ENCODE peak calls at places on chromosomes 4 and X, in seven cellular contexts. J, W, Z, T, H, M and G are unnamed samples.

GRCh38 chrX:85020216-85020615 is 16.5 kb downstream of the APOOL start:
- DNase-seq in J (no peak), W (no peak), Z (no peak), T (no peak), H (no peak), M (no peak), G (no peak)

GRCh38 chr4:123526511-123526910 is 129.9 kb downstream of the SPRY1 start:
- DNase-seq in J (no peak), W (no peak), Z (no peak), T (no peak), H (no peak), M (no peak), G (no peak)

GRCh38 chr4:152700151-152700550 is 20.4 kb upstream of the TMEM154 start:
- DNase-seq in J (no peak), W (no peak), Z (no peak), T (no peak), H (no peak), M (no peak), G (no peak)

GRCh38 chr4:53962516-53963225 is 101.7 kb downstream of the CHIC2 start:
- DNase-seq in J (no peak), W (peak; percentile 43), Z (no peak), T (no peak), H (no peak), M (peak; percentile 13), G (peak; percentile 3)

GRCh38 chrX:41561045-41561444 is 113.9 kb downstream of the NYX start:
- DNase-seq in J (no peak), W (no peak), Z (peak; percentile 22), T (no peak), H (peak; percentile 49), M (no peak), G (peak; percentile 6)

GRCh38 chrX:153609917-153610833 is 11.2 kb upstream of the CCNQ start:
- DNase-seq in J (peak; percentile 69), W (peak; percentile 88), Z (peak; percentile 75), T (peak; percentile 84), H (peak; percentile 74), M (peak; percentile 94), G (peak; percentile 57)

GRCh38 chrX:29724316-29724715 is 491.0 kb upstream of the MAGEB2 start:
- DNase-seq in J (no peak), W (no peak), Z (no peak), T (no peak), H (no peak), M (no peak), G (no peak)

GRCh38 chr4:151561551-151562256 is 152.7 kb downstream of the FHIP1A start:
- DNase-seq in J (no peak), W (no peak), Z (no peak), T (no peak), H (no peak), M (no peak), G (no peak)

GRCh38 chr4:95510877-95511276 is 37.9 kb downstream of the UNC5C start:
- DNase-seq in J (no peak), W (no peak), Z (no peak), T (no peak), H (no peak), M (no peak), G (no peak)

GRCh38 chr4:106587558-106587957 is 219.0 kb upstream of the GIMD1 start:
- DNase-seq in J (no peak), W (no peak), Z (no peak), T (no peak), H (peak; percentile 9), M (no peak), G (no peak)

GRCh38 chr4:85724801-85725548 is 250.0 kb downstream of the ARHGAP24 start:
- DNase-seq in J (no peak), W (no peak), Z (no peak), T (no peak), H (no peak), M (no peak), G (no peak)

GRCh38 chr4:181710143-181710542 is 533.1 kb upstream of the TENM3 start:
- DNase-seq in J (no peak), W (no peak), Z (no peak), T (no peak), H (no peak), M (no peak), G (no peak)

GRCh38 chr4:139153411-139154133 is 23.4 kb downstream of the ELF2 start:
- DNase-seq in J (no peak), W (no peak), Z (no peak), T (no peak), H (no peak), M (no peak), G (no peak)

GRCh38 chr4:81652069-81652478 is 180.4 kb upstream of the RASGEF1B start:
- DNase-seq in J (no peak), W (no peak), Z (no peak), T (no peak), H (no peak), M (no peak), G (no peak)

GRCh38 chr4:107712236-107712635 is 7.8 kb downstream of the PAPSS1 start:
- DNase-seq in J (no peak), W (no peak), Z (no peak), T (no peak), H (no peak), M (no peak), G (no peak)

GRCh38 chr4:113821851-113822250 is 60.3 kb upstream of the CAMK2D start:
- DNase-seq in J (no peak), W (no peak), Z (no peak), T (no peak), H (no peak), M (no peak), G (no peak)

GRCh38 chr4:78951862-78952472 is 12.7 kb upstream of the PAQR3 start:
- DNase-seq in J (no peak), W (peak; percentile 30), Z (no peak), T (no peak), H (peak; percentile 40), M (no peak), G (no peak)

GRCh38 chr4:124953059-124953850 is 240.7 kb upstream of the ANKRD50 start:
- DNase-seq in J (no peak), W (no peak), Z (no peak), T (no peak), H (no peak), M (no peak), G (no peak)

GRCh38 chr4:118941799-118942198 is 53.1 kb downstream of the SYNPO2 start:
- DNase-seq in J (no peak), W (no peak), Z (no peak), T (peak; percentile 56), H (no peak), M (no peak), G (no peak)

GRCh38 chr4:109395694-109396093 is 37.9 kb upstream of the SEC24B start:
- DNase-seq in J (no peak), W (no peak), Z (no peak), T (no peak), H (no peak), M (no peak), G (no peak)

GRCh38 chr4:73213917-73214663 is 44.5 kb downstream of the ANKRD17 start:
- DNase-seq in J (no peak), W (no peak), Z (no peak), T (no peak), H (no peak), M (no peak), G (no peak)

GRCh38 chr4:170589597-170590191 is 499.9 kb upstream of the AADAT start:
- DNase-seq in J (no peak), W (peak; percentile 41), Z (no peak), T (no peak), H (peak; percentile 31), M (no peak), G (no peak)

GRCh38 chr4:146104541-146104940 is 71.0 kb upstream of the LSM6 start:
- DNase-seq in J (no peak), W (no peak), Z (no peak), T (no peak), H (no peak), M (no peak), G (no peak)

GRCh38 chr4:183164963-183165362 is 65.9 kb downstream of the WWC2 start:
- DNase-seq in J (no peak), W (no peak), Z (no peak), T (no peak), H (no peak), M (no peak), G (no peak)

GRCh38 chr4:180557348-180557747 is 1685.9 kb upstream of the TENM3 start:
- DNase-seq in J (no peak), W (peak; percentile 15), Z (no peak), T (no peak), H (no peak), M (no peak), G (no peak)
- TF ChIP-seq CTCF in J (no peak), W (peak; percentile 45), Z (no peak), T (no peak), H (no peak), M (no peak), G (no peak)

DNA sequence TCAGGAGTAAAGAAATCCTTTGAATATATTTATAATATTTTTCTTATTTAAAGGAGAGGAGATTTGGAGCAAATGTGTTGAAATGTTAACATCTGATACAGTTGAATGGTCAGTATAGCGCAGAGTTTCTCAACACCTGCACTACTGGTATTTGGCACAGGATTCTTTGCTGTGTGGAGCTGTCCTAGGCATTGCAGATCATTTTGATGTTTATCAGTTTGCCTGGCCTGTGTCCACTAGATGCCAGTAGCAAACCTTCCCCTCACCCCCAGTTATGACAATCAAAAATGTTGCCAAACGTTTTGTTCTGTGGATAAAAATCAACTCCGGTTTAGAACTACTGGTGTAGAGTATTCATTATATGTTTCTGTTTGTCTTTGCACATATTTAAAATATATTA is 765.3 kb upstream of the SLIT2 start:
- DNase-seq in J (no peak), W (peak; percentile 28), Z (no peak), T (no peak), H (no peak), M (no peak), G (no peak)
- TF ChIP-seq EP300 in J (no peak), W (no peak), Z (no peak), T (no peak), H (no peak), M (no peak), G (no peak)

GRCh38 chrX:56233682-56234081 is 1.5 kb downstream of the KLF8 start:
- DNase-seq in J (no peak), W (no peak), Z (peak; percentile 66), T (peak; percentile 84), H (peak; percentile 5), M (peak; percentile 5), G (peak; percentile 24)
- TF ChIP-seq CTCF in J (no peak), W (no peak), Z (no peak), T (no peak), H (no peak), M (no peak), G (no peak)

GRCh38 chrX:120603707-120604358 is at the start of gene MCTS1:
- DNase-seq in J (peak; percentile 86), W (peak; percentile 67), Z (peak; percentile 73), T (peak; percentile 93), H (peak; percentile 98), M (no peak), G (peak; percentile 38)
- TF ChIP-seq EP300 in J (no peak), W (peak; percentile 2), Z (no peak), T (peak; percentile 53), H (no peak), M (no peak), G (peak; percentile 73)